ENCODE peak calls at places on chromosomes 3 and 15, in eight cellular contexts. H is NCI-H1694 treated with DMSO at 0.1 percent for 48 hours; B is stimulated activated CD8-positive, alpha-beta memory T cell treated with anti-CD3 and anti-CD28 coated beads, Interleukin-15, amount 100 ng/mL, for 24 hours; W is DMS79; D is body of pancreas; V is HTR-8/SVneo; Q is activated CD4-positive, alpha-beta T cell treated with anti-CD3 and anti-CD28 coated beads, Interleukin-2, amount 10 ng/mL, durations not matched to agents 7 days and 5 days; T is lung microvascular endothelial cell. F is an unnamed sample.

GRCh38 chr3:153577059-153577736 is 415.2 kb downstream of the RAP2B start:
- DNase-seq in H (no peak), B (no peak), W (no peak), D (no peak), V (no peak), Q (no peak), T (no peak), F (no peak)

GRCh38 chr3:133486658-133487057 is 86.8 kb downstream of the BFSP2 start:
- DNase-seq in H (no peak), B (no peak), W (no peak), D (no peak), V (no peak), Q (no peak), T (no peak), F (no peak)

GRCh38 chr3:179069762-179070390 is 1.7 kb downstream of the ZMAT3 start:
- DNase-seq in H (no peak), B (no peak), W (no peak), D (no peak), V (no peak), Q (no peak), T (peak), F (no peak)

GRCh38 chr3:38985581-38985980 is 66.2 kb downstream of the SCN11A start:
- DNase-seq in H (no peak), B (no peak), W (no peak), D (no peak), V (no peak), Q (no peak), T (no peak), F (no peak)

GRCh38 chr15:97563516-97563915 is 397.0 kb upstream of the ARRDC4 start:
- DNase-seq in H (no peak), B (no peak), W (no peak), D (no peak), V (no peak), Q (no peak), T (no peak), F (no peak)

GRCh38 chr15:52481915-52482314 is 46.8 kb downstream of the MYO5A start:
- DNase-seq in H (no peak), B (no peak), W (no peak), D (no peak), V (no peak), Q (peak), T (peak), F (no peak)

GRCh38 chr3:42515391-42515916 is 13.0 kb downstream of the VIPR1 start:
- DNase-seq in H (no peak), B (no peak), W (no peak), D (peak), V (no peak), Q (no peak), T (no peak), F (no peak)

GRCh38 chr3:79729096-79729495 is 38.7 kb downstream of the ROBO1 start:
- DNase-seq in H (no peak), B (no peak), W (no peak), D (no peak), V (peak), Q (no peak), T (no peak), F (no peak)

GRCh38 chr3:77682162-77682561 is 642.3 kb downstream of the ROBO2 start:
- DNase-seq in H (no peak), B (no peak), W (no peak), D (no peak), V (no peak), Q (no peak), T (no peak), F (no peak)

GRCh38 chr3:145639880-145640279 is 521.1 kb downstream of the PLOD2 start:
- DNase-seq in H (no peak), B (no peak), W (no peak), D (no peak), V (no peak), Q (no peak), T (no peak), F (no peak)

GRCh38 chr3:23728651-23729117 is 77.1 kb upstream of the UBE2E1 start:
- DNase-seq in H (no peak), B (no peak), W (no peak), D (no peak), V (no peak), Q (no peak), T (no peak), F (no peak)

GRCh38 chr3:191376742-191377141 is 46.4 kb upstream of the UTS2B start:
- DNase-seq in H (no peak), B (no peak), W (no peak), D (no peak), V (peak), Q (no peak), T (peak), F (no peak)

GRCh38 chr15:81087121-81087520 is 46.9 kb upstream of the CFAP161 start:
- DNase-seq in H (no peak), B (no peak), W (no peak), D (no peak), V (no peak), Q (no peak), T (no peak), F (no peak)

GRCh38 chr3:177005718-177006405 is 191.4 kb downstream of the TBL1XR1 start:
- DNase-seq in H (no peak), B (no peak), W (no peak), D (no peak), V (no peak), Q (no peak), T (no peak), F (no peak)